ENCODE peak calls at places on chromosomes 5 and 9, in nine cellular contexts. X is heart left ventricle, U is tibial nerve, Y is Peyer's patch, S is HCT116, I is IMR-90, R is stomach, G is transverse colon, N is A549. P is an unnamed sample.

GRCh38 chr9:133576591-133577462 is 32.4 kb downstream of the FAM163B start:
- DNase-seq in X (no peak), U (no peak), Y (no peak), S (no peak), I (peak), R (no peak), G (no peak), N (no peak), P (no peak)

GRCh38 chr5:144060598-144060997 is 109.9 kb downstream of the YIPF5 start:
- DNase-seq in X (no peak), U (no peak), Y (no peak), S (no peak), I (peak), R (no peak), G (no peak), N (no peak), P (no peak)

GRCh38 chr9:137691648-137692357 is 73.0 kb downstream of the EHMT1 start:
- DNase-seq in X (peak), U (no peak), Y (peak), S (no peak), I (no peak), R (no peak), G (no peak), N (no peak), P (peak)

GRCh38 chr9:35856882-35857281 is 13.3 kb downstream of the OR13J1 start:
- DNase-seq in X (no peak), U (no peak), Y (no peak), S (no peak), I (no peak), R (no peak), G (no peak), N (no peak), P (no peak)

GRCh38 chr9:28946648-28947047 is 1373.4 kb upstream of the C9orf72 start:
- DNase-seq in X (no peak), U (no peak), Y (no peak), S (no peak), I (no peak), R (no peak), G (no peak), N (no peak), P (no peak)

GRCh38 chr5:77128411-77129061 is 41.5 kb upstream of the ZBED3 start:
- DNase-seq in X (no peak), U (no peak), Y (no peak), S (no peak), I (no peak), R (no peak), G (no peak), N (no peak), P (no peak)

GRCh38 chr9:73199886-73200285 is 48.2 kb downstream of the ANXA1 start:
- DNase-seq in X (no peak), U (no peak), Y (no peak), S (peak), I (no peak), R (no peak), G (no peak), N (peak), P (no peak)

GRCh38 chr9:125797857-125798399 is 50.8 kb downstream of the PBX3 start:
- DNase-seq in X (no peak), U (no peak), Y (no peak), S (no peak), I (no peak), R (no peak), G (no peak), N (no peak), P (no peak)

GRCh38 chr5:56910123-56910951 is 941 bp downstream of the SETD9 start:
- DNase-seq in X (peak), U (peak), Y (peak), S (no peak), I (no peak), R (peak), G (peak), N (no peak), P (peak)

GRCh38 chr5:50807661-50808060 is 141.2 kb downstream of the PARP8 start:
- DNase-seq in X (no peak), U (no peak), Y (no peak), S (no peak), I (peak), R (no peak), G (no peak), N (no peak), P (no peak)

GRCh38 chr5:56693220-56693579 is 122.1 kb upstream of the MAP3K1 start:
- DNase-seq in X (no peak), U (no peak), Y (no peak), S (no peak), I (no peak), R (no peak), G (no peak), N (no peak), P (no peak)

GRCh38 chr9:21995652-21996275 is 1.2 kb downstream of the CDKN2B-AS1 start:
- DNase-seq in X (peak), U (no peak), Y (peak), S (no peak), I (peak), R (peak), G (peak), N (no peak), P (peak)

GRCh38 chr5:100827481-100827889 is 75.6 kb downstream of the ST8SIA4 start:
- DNase-seq in X (no peak), U (no peak), Y (peak), S (no peak), I (no peak), R (no peak), G (peak), N (peak), P (no peak)

GRCh38 chr5:172786736-172787462 is 15.9 kb upstream of the DUSP1 start:
- DNase-seq in X (no peak), U (no peak), Y (peak), S (no peak), I (no peak), R (no peak), G (no peak), N (no peak), P (no peak)

GRCh38 chr9:110015759-110016158 is 192.2 kb downstream of the C9orf152 start:
- DNase-seq in X (no peak), U (no peak), Y (no peak), S (peak), I (peak), R (no peak), G (no peak), N (peak), P (no peak)

GRCh38 chr9:14098102-14098501 is 215.8 kb downstream of the NFIB start:
- DNase-seq in X (no peak), U (no peak), Y (no peak), S (no peak), I (peak), R (no peak), G (no peak), N (peak), P (no peak)

GRCh38 chr9:14097666-14098065 is 216.3 kb downstream of the NFIB start:
- DNase-seq in X (no peak), U (no peak), Y (no peak), S (no peak), I (no peak), R (no peak), G (no peak), N (no peak), P (no peak)

GRCh38 chr9:14095272-14095671 is 218.7 kb downstream of the NFIB start:
- DNase-seq in X (no peak), U (no peak), Y (no peak), S (no peak), I (no peak), R (no peak), G (no peak), N (no peak), P (no peak)

GRCh38 chr9:14096182-14096922 is 217.6 kb downstream of the NFIB start:
- DNase-seq in X (no peak), U (no peak), Y (no peak), S (no peak), I (peak), R (peak), G (no peak), N (peak), P (no peak)

GRCh38 chr9:14097215-14097614 is 216.7 kb downstream of the NFIB start:
- DNase-seq in X (no peak), U (no peak), Y (no peak), S (no peak), I (peak), R (no peak), G (no peak), N (peak), P (no peak)
- TF ChIP-seq POLR2A in X (no peak), U (no peak), Y (no peak), S (no peak), I (no peak), R (no peak), G (no peak), N (no peak), P (no peak)

DNA sequence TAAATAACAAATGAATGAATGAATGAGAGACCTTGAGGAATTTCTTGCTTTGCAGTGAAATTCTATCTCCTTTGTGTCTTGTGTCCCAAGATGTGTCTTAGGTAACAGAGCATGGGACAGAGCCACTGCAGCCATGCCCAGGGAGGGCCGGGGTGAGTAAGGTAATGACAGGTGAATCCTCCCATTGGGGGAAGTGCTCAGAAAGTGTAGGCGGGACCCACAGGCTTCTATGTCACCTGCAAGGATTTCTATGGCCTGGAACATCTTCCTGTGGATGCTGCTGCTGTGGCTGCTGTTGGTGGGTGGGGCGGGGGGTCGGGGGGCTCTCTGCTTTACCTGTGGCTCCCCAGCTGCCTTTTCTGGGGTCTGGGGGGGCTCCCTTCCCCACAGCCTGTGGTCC is 133.6 kb upstream of the IER5L start:
- DNase-seq in X (no peak), U (no peak), Y (peak), S (no peak), I (no peak), R (no peak), G (no peak), N (no peak), P (peak)
- H3K27ac ChIP-seq in X (no peak), U (no peak), Y (no peak), S (no peak), I (no peak), R (no peak), G (no peak), N (peak), P (no peak)

GRCh38 chr5:95839658-95840057 is 17.1 kb upstream of the GLRX start:
- DNase-seq in X (no peak), U (no peak), Y (no peak), S (no peak), I (no peak), R (no peak), G (no peak), N (no peak), P (no peak)

GRCh38 chr5:95843733-95844223 is 21.3 kb upstream of the GLRX start:
- DNase-seq in X (no peak), U (peak), Y (no peak), S (no peak), I (no peak), R (peak), G (no peak), N (peak), P (no peak)

GRCh38 chr5:95842955-95843544 is 20.5 kb upstream of the GLRX start:
- DNase-seq in X (peak), U (peak), Y (peak), S (no peak), I (peak), R (peak), G (peak), N (peak), P (peak)

GRCh38 chr5:95840969-95841368 is 18.4 kb upstream of the GLRX start:
- DNase-seq in X (no peak), U (no peak), Y (no peak), S (no peak), I (no peak), R (no peak), G (no peak), N (no peak), P (no peak)

GRCh38 chr5:95841914-95842812 is 19.6 kb upstream of the GLRX start:
- DNase-seq in X (no peak), U (peak), Y (peak), S (no peak), I (peak), R (peak), G (peak), N (peak), P (no peak)
- TF ChIP-seq POLR2A in X (no peak), U (no peak), Y (no peak), S (no peak), I (no peak), R (no peak), G (no peak), N (no peak), P (no peak)

DNA sequence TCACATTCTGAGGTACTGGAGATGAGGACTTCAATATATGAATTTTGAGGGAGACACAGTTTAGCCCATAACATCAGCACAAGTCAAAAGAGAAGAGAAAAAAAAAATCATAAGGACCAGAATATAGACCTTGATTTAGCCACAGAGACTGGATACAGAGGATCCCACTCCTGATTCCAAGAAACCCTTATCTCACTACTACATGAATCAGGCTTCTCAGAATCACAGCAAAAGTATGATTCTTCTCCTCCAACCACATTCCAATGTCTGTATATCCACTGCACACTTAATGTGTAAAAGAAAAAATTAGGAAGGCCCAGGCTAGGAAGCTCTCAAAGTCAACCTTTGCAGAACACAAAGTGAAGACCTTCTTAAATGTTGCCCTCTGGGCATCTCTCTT is 610.9 kb downstream of the DTWD2 start:
- DNase-seq in X (no peak), U (no peak), Y (no peak), S (no peak), I (no peak), R (no peak), G (no peak), N (no peak), P (no peak)
- H3K27ac ChIP-seq in X (no peak), U (no peak), Y (no peak), S (no peak), I (no peak), R (no peak), G (no peak), N (no peak), P (no peak)

P was measured in spleen.